ENCODE peak calls at places on chromosomes 5 and 9, in four cellular contexts. One of them, this sample, is unnamed.

GRCh38 chr5:1917830-1918487 is 35.2 kb upstream of the IRX4 start:
- DNase-seq in PC-3: peak
- DNase-seq in GM23248: no peak
- DNase-seq in IMR-90: no peak
- DNase-seq in this sample: no peak

GRCh38 chr9:123267481-123268239 is 726 bp downstream of the STRBP start:
- DNase-seq in IMR-90: no peak
- DNase-seq in GM23248: no peak
- DNase-seq in PC-3: no peak
- DNase-seq in this sample: peak

GRCh38 chr5:116137544-116138378 is 52.9 kb downstream of the COMMD10 start:
- DNase-seq in GM23248: peak
- DNase-seq in IMR-90: peak
- DNase-seq in PC-3: peak
- DNase-seq in this sample: peak

GRCh38 chr5:72194846-72195245 is 87.6 kb downstream of the MAP1B start:
- DNase-seq in GM23248: no peak
- DNase-seq in PC-3: no peak
- DNase-seq in IMR-90: no peak
- DNase-seq in this sample: no peak

GRCh38 chr9:126452036-126452595 is 125.5 kb downstream of the MVB12B start:
- DNase-seq in IMR-90: no peak
- DNase-seq in PC-3: no peak
- DNase-seq in GM23248: no peak
- DNase-seq in this sample: no peak

GRCh38 chr5:177004961-177005360 is 1.6 kb downstream of the UIMC1 start:
- DNase-seq in PC-3: no peak
- DNase-seq in GM23248: no peak
- DNase-seq in IMR-90: no peak
- DNase-seq in this sample: no peak

GRCh38 chr9:129548571-129549135 is 72.2 kb downstream of the C9orf50 start:
- DNase-seq in GM23248: peak
- DNase-seq in PC-3: no peak
- DNase-seq in IMR-90: no peak
- DNase-seq in this sample: no peak

GRCh38 chr9:132697230-132697629 is 27.0 kb downstream of the GTF3C4 start:
- DNase-seq in IMR-90: no peak
- DNase-seq in GM23248: peak
- DNase-seq in PC-3: no peak
- DNase-seq in this sample: no peak

GRCh38 chr9:31347082-31347617 is 1037.3 kb upstream of the ACO1 start:
- DNase-seq in PC-3: no peak
- DNase-seq in GM23248: peak
- DNase-seq in IMR-90: no peak
- DNase-seq in this sample: no peak

GRCh38 chr9:112224401-112225289 is 49.5 kb upstream of the SUSD1 start:
- DNase-seq in IMR-90: peak
- DNase-seq in GM23248: peak
- DNase-seq in PC-3: peak
- DNase-seq in this sample: no peak

GRCh38 chr5:117736693-117737092 is 1162.1 kb upstream of the SEMA6A start:
- DNase-seq in PC-3: no peak
- DNase-seq in IMR-90: no peak
- DNase-seq in GM23248: no peak
- DNase-seq in this sample: no peak

GRCh38 chr9:93114169-93114983 is 18.4 kb downstream of the CARD19 start:
- DNase-seq in PC-3: no peak
- DNase-seq in GM23248: no peak
- DNase-seq in IMR-90: no peak
- DNase-seq in this sample: no peak

GRCh38 chr9:31243386-31243785 is 1141.1 kb upstream of the ACO1 start:
- DNase-seq in IMR-90: no peak
- DNase-seq in PC-3: no peak
- DNase-seq in GM23248: no peak
- DNase-seq in this sample: no peak

GRCh38 chr9:76155361-76155760 is 238.9 kb downstream of the RFK start:
- DNase-seq in IMR-90: no peak
- DNase-seq in PC-3: no peak
- DNase-seq in GM23248: no peak
- DNase-seq in this sample: no peak

GRCh38 chr9:93094294-93095204 is 1.5 kb upstream of the CARD19 start:
- DNase-seq in GM23248: no peak
- DNase-seq in IMR-90: no peak
- DNase-seq in PC-3: no peak
- DNase-seq in this sample: no peak

GRCh38 chr9:128122809-128123175 is 4.7 kb downstream of the PTGES2 start:
- DNase-seq in GM23248: no peak
- DNase-seq in IMR-90: no peak
- DNase-seq in PC-3: no peak
- DNase-seq in this sample: no peak

GRCh38 chr9:137130176-137130755 is 8.7 kb upstream of the GRIN1 start:
- DNase-seq in IMR-90: no peak
- DNase-seq in GM23248: peak
- DNase-seq in PC-3: no peak
- DNase-seq in this sample: no peak

GRCh38 chr9:121499427-121500164 is at the start of gene GGTA1:
- DNase-seq in GM23248: peak
- DNase-seq in PC-3: peak
- DNase-seq in IMR-90: peak
- DNase-seq in this sample: peak

GRCh38 chr9:121500165-121500478 is 478 bp upstream of the GGTA1 start:
- DNase-seq in IMR-90: no peak
- DNase-seq in PC-3: no peak
- DNase-seq in GM23248: no peak
- DNase-seq in this sample: no peak

GRCh38 chr9:121499177-121499426 is 542 bp downstream of the GGTA1 start:
- DNase-seq in PC-3: no peak
- DNase-seq in GM23248: no peak
- DNase-seq in IMR-90: no peak
- DNase-seq in this sample: no peak

GRCh38 chr9:121498487-121499176 is 1.0 kb downstream of the GGTA1 start:
- DNase-seq in GM23248: peak
- DNase-seq in IMR-90: peak
- DNase-seq in PC-3: peak
- DNase-seq in this sample: peak

DNA sequence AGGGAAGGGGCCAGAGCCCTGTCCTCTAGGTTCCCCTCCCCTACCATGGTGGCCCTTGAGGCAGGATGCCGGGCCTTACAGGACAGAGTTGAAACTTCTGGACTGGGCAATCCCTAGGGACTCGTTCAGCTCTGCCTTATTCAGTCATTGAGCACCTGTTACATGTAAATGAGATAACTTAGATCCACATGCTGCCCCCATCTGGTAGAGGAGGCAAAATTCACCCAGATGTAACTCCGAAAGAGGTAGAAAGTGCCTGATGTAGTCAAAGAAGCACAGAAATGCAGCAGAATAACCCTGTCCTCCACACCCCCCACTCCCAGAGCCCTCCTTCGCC is 1.5 kb downstream of the GGTA1 start:
- DNase-seq in IMR-90: peak
- DNase-seq in GM23248: peak
- DNase-seq in PC-3: peak
- DNase-seq in this sample: peak
- H3K4me2 ChIP-seq in IMR-90: peak
- H3K4me2 ChIP-seq in GM23248: peak
- H3K4me2 ChIP-seq in PC-3: peak
- H3K4me2 ChIP-seq in this sample: peak

GRCh38 chr5:112371054-112371453 is 48.0 kb downstream of the EPB41L4A start:
- DNase-seq in GM23248: no peak
- DNase-seq in IMR-90: no peak
- DNase-seq in PC-3: no peak
- DNase-seq in this sample: no peak
- H2AFZ ChIP-seq in GM23248: no peak
- H2AFZ ChIP-seq in IMR-90: no peak
- H2AFZ ChIP-seq in PC-3: no peak
- H2AFZ ChIP-seq in this sample: no peak

DNA sequence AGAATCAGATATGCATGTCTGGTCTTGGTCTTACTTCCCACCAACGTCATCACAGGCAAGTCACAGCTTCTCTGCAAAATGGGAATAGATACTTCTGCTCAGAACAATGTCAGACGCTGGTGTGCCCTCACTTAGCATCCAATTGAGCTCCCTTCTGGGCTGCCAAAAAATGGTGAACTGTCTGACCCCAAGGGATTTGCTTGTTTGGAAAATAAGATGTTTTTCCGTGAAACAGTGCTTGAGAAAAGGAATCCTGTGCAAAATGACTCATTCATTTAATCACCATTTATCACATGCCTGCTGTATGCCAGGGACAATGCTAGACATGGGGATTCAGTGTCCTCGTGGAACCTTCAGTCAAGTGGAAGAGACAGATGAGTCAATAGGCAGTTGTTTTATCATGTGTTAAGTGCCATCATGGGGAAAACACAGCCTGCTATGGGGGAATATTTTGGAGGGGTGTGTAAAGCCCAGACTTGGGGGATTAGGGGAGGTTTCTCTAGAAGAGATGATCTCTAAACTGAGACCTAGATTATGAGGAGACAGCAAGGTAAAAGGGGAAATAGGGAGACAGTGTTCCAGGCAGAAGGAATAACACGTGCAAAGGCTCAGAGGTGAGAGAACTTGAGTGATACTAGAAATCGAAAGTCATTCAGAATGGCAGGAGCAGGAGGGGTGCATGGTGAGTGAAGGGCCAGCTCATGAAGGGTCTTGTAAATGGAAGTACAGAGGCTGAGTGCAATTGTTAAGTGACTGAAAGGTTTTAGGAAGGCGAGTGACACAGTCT is 3.8 kb downstream of the NIPAL4 start:
- DNase-seq in IMR-90: peak
- DNase-seq in GM23248: peak
- DNase-seq in PC-3: peak
- DNase-seq in this sample: no peak
- H3K4me2 ChIP-seq in IMR-90: peak
- H3K4me2 ChIP-seq in GM23248: peak
- H3K4me2 ChIP-seq in PC-3: peak
- H3K4me2 ChIP-seq in this sample: no peak

GRCh38 chr9:26750126-26750525 is 142.5 kb downstream of the CAAP1 start:
- DNase-seq in IMR-90: no peak
- DNase-seq in PC-3: no peak
- DNase-seq in GM23248: no peak
- DNase-seq in this sample: no peak

GRCh38 chr9:26745111-26745510 is 147.5 kb downstream of the CAAP1 start:
- DNase-seq in PC-3: no peak
- DNase-seq in GM23248: no peak
- DNase-seq in IMR-90: no peak
- DNase-seq in this sample: no peak

GRCh38 chr9:26746357-26747072 is 146.1 kb downstream of the CAAP1 start:
- DNase-seq in IMR-90: peak
- DNase-seq in PC-3: peak
- DNase-seq in GM23248: peak
- DNase-seq in this sample: peak

GRCh38 chr9:26747611-26748010 is 145.0 kb downstream of the CAAP1 start:
- DNase-seq in PC-3: no peak
- DNase-seq in GM23248: no peak
- DNase-seq in IMR-90: no peak
- DNase-seq in this sample: no peak

GRCh38 chr9:26748449-26749058 is 144.0 kb downstream of the CAAP1 start:
- DNase-seq in IMR-90: no peak
- DNase-seq in PC-3: no peak
- DNase-seq in GM23248: no peak
- DNase-seq in this sample: no peak
- H2AFZ ChIP-seq in IMR-90: no peak
- H2AFZ ChIP-seq in PC-3: no peak
- H2AFZ ChIP-seq in GM23248: no peak
- H2AFZ ChIP-seq in this sample: no peak

DNA sequence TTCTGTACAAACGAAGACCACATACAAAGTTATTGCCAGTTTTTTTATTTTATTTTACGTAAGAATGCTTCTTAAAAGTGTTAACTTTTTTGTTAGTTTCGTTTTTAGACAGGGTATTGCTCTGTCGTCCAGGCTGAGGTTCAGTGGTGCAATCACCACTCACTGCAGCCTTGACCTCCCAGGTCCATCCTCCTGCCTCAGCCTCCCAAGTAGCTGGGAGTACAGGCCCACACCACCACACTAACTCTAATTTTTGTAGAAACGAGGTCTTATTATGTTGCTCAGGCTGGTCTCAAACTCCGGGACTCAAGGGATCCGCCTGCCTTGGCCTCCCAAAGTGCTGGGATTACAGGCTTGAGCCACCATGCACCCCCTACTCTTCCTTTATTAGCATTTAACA is 2.3 kb upstream of the DNAJA1 start:
- DNase-seq in PC-3: no peak
- DNase-seq in GM23248: no peak
- DNase-seq in IMR-90: no peak
- DNase-seq in this sample: no peak
- H3K4me2 ChIP-seq in PC-3: peak
- H3K4me2 ChIP-seq in GM23248: peak
- H3K4me2 ChIP-seq in IMR-90: no peak
- H3K4me2 ChIP-seq in this sample: no peak

DNA sequence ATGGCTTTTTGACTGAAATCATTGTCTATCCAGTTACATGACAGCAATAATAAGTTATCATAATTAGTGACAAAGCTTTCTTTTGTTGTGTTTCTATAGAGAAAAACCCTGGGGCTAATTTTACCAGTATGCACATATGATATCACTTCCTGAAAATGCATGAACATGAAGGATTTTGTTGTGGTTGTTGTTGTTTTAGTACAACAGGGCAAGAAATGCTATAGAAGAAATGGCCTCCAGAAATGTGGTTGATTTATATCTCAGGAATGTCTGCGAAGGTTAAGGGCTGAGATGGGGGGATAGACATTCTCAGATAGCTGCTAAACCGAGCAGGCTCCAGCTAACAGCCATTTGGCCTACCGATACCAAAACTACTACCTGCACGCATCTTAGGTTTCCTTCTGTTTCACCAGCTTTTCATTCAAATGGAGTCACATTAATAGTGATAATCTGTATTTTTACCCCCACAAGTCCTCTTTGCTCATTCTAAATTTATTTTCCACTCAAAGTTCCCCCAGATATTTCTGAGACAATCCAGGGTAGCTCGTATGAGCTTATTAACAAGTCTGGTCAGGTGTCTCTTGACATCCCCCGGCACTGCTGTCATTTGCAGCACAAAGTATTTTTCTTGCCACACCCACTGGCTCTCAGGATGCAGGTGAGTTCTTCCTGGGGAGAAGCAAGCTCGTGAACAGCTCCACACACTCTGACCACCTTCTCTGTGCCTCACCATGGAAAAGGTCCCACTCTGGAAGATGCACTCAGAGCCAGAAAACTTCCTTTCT is 232.4 kb upstream of the GAS1 start:
- DNase-seq in IMR-90: no peak
- DNase-seq in GM23248: peak
- DNase-seq in PC-3: no peak
- DNase-seq in this sample: no peak
- H2AFZ ChIP-seq in IMR-90: no peak
- H2AFZ ChIP-seq in GM23248: no peak
- H2AFZ ChIP-seq in PC-3: no peak
- H2AFZ ChIP-seq in this sample: no peak

GRCh38 chr5:132268698-132269551 is 11.4 kb downstream of the PDLIM4 start:
- DNase-seq in IMR-90: peak
- DNase-seq in PC-3: no peak
- DNase-seq in GM23248: peak
- DNase-seq in this sample: no peak
- H3K4me2 ChIP-seq in IMR-90: no peak
- H3K4me2 ChIP-seq in PC-3: no peak
- H3K4me2 ChIP-seq in GM23248: no peak
- H3K4me2 ChIP-seq in this sample: no peak

This sample was measured in hepatocyte.